ENCODE peak calls at places on chromosome 15, in nine cellular contexts. D is fibroblast of pulmonary artery; B is HuH-7.5; U is globus pallidus; N is esophagus squamous epithelium; K is stimulated activated CD4-positive, alpha-beta T cell treated with anti-CD3 and anti-CD28 coated beads, Interleukin-12 subunit alpha, Interleukin-12 subunit beta, amount 100 ng/mL, for 24 hours; O is OCI-LY7; F is astrocyte of the spinal cord; M is NCI-H446. T is an unnamed sample.
A peak's percentile ranks its signal among the peaks of the same experiment; 100 is the strongest.

GRCh38 chr15:89139613-89140499 is 51.6 kb downstream of the ABHD2 start:
- DNase-seq in B (no peak), M (no peak), N (no peak), O (no peak), U (peak; percentile 73), F (peak; percentile 38), K (no peak), D (peak; percentile 35), T (no peak)

GRCh38 chr15:50135123-50135541 is 16.1 kb upstream of the ATP8B4 start:
- DNase-seq in N (no peak), K (peak; percentile 20), D (no peak), M (no peak), O (no peak), U (no peak), B (no peak), F (no peak), T (peak; percentile 37)

GRCh38 chr15:77541421-77542181 is 91.1 kb downstream of the LINGO1 start:
- DNase-seq in M (peak; percentile 1), F (peak; percentile 11), N (no peak), K (no peak), D (no peak), U (peak; percentile 70), O (no peak), B (no peak), T (no peak)

GRCh38 chr15:72426753-72427152 is 28.6 kb downstream of the TMEM202 start:
- DNase-seq in M (no peak), F (no peak), U (no peak), K (no peak), D (no peak), O (no peak), B (no peak), N (no peak), T (no peak)

GRCh38 chr15:59371458-59372351 is 966 bp downstream of the MYO1E start:
- DNase-seq in M (no peak), K (no peak), B (no peak), O (no peak), U (peak; percentile 69), F (no peak), D (peak; percentile 30), N (no peak), T (no peak)

GRCh38 chr15:58228708-58229107 is 90.5 kb downstream of the AQP9 start:
- DNase-seq in O (no peak), N (no peak), B (no peak), K (no peak), U (no peak), F (peak; percentile 76), M (no peak), D (peak; percentile 76), T (no peak)

GRCh38 chr15:36278219-36278618 is 301.2 kb upstream of the CDIN1 start:
- DNase-seq in O (no peak), N (no peak), B (no peak), M (no peak), K (no peak), D (peak; percentile 38), F (peak; percentile 20), U (no peak), T (no peak)

GRCh38 chr15:74040115-74040850 is 42.1 kb downstream of the GOLGA6A start:
- DNase-seq in M (no peak), D (peak; percentile 98), O (no peak), F (peak; percentile 97), N (no peak), U (no peak), B (no peak), K (no peak), T (no peak)

GRCh38 chr15:90009301-90010063 is 8.4 kb downstream of the ZNF710 start:
- DNase-seq in M (no peak), D (no peak), N (no peak), O (no peak), U (no peak), B (no peak), F (no peak), K (no peak), T (no peak)

GRCh38 chr15:70566047-70566835 is 197.1 kb downstream of the UACA start:
- DNase-seq in O (no peak), F (peak; percentile 26), B (no peak), D (peak; percentile 37), N (no peak), M (no peak), U (no peak), K (no peak), T (no peak)

GRCh38 chr15:51708013-51708412 is 26.7 kb downstream of the SCG3 start:
- DNase-seq in B (no peak), K (no peak), U (no peak), N (no peak), D (no peak), M (no peak), F (no peak), O (no peak), T (no peak)